ENCODE peak calls at places on chromosome 12, in nine cellular contexts. I is GM12891, X is AG09309, R is COR-L47, V is kidney tubule cell, T is HEK293T, E is renal cortical epithelial cell, W is amniotic stem cell, N is aorta. F is an unnamed sample.

GRCh38 chr12:43882578-43883178 is 46.8 kb downstream of the TMEM117 start:
- DNase-seq in I (peak; percentile 14), X (peak; percentile 35), R (peak; percentile 17), V (peak; percentile 69), T (peak; percentile 46), E (peak; percentile 59), W (peak; percentile 49), N (no peak), F (peak; percentile 38)

GRCh38 chr12:64946132-64946829 is 121.8 kb downstream of the TBC1D30 start:
- DNase-seq in I (no peak), X (no peak), R (peak; percentile 97), V (no peak), T (no peak), E (no peak), W (no peak), N (peak; percentile 53), F (no peak)

GRCh38 chr12:131007031-131007793 is 53.5 kb downstream of the ADGRD1 start:
- DNase-seq in I (no peak), X (no peak), R (no peak), V (no peak), T (no peak), E (no peak), W (no peak), N (no peak), F (no peak)

GRCh38 chr12:106090586-106091411 is 48.0 kb downstream of the NUAK1 start:
- DNase-seq in I (no peak), X (peak; percentile 77), R (no peak), V (peak; percentile 86), T (no peak), E (peak; percentile 86), W (peak; percentile 57), N (peak; percentile 85), F (no peak)

GRCh38 chr12:100332852-100333251 is 24.0 kb upstream of the SLC17A8 start:
- DNase-seq in I (no peak), X (no peak), R (no peak), V (no peak), T (no peak), E (no peak), W (no peak), N (no peak), F (no peak)

GRCh38 chr12:47805417-47805816 is 14.3 kb downstream of the HDAC7 start:
- DNase-seq in I (no peak), X (no peak), R (no peak), V (no peak), T (no peak), E (no peak), W (no peak), N (no peak), F (no peak)

GRCh38 chr12:99128246-99128645 is 483.2 kb downstream of the APAF1 start:
- DNase-seq in I (no peak), X (no peak), R (no peak), V (no peak), T (no peak), E (no peak), W (no peak), N (no peak), F (no peak)

GRCh38 chr12:1044697-1045096 is 53.7 kb downstream of the ERC1 start:
- DNase-seq in I (no peak), X (peak; percentile 17), R (no peak), V (peak; percentile 32), T (no peak), E (peak; percentile 31), W (peak; percentile 11), N (no peak), F (no peak)

GRCh38 chr12:124742111-124742510 is 121.6 kb downstream of the SCARB1 start:
- DNase-seq in I (no peak), X (no peak), R (peak; percentile 57), V (no peak), T (no peak), E (no peak), W (no peak), N (no peak), F (no peak)

GRCh38 chr12:57386187-57386720 is 44.6 kb downstream of the R3HDM2 start:
- DNase-seq in I (no peak), X (no peak), R (no peak), V (no peak), T (no peak), E (no peak), W (no peak), N (no peak), F (no peak)

GRCh38 chr12:510071-510825 is 50.5 kb downstream of the B4GALNT3 start:
- DNase-seq in I (no peak), X (no peak), R (peak; percentile 90), V (peak; percentile 73), T (no peak), E (peak; percentile 93), W (no peak), N (no peak), F (peak; percentile 82)

GRCh38 chr12:65602579-65603295 is 221.5 kb upstream of the HMGA2 start:
- DNase-seq in I (peak; percentile 5), X (peak; percentile 79), R (peak; percentile 20), V (peak; percentile 94), T (peak; percentile 80), E (peak; percentile 87), W (peak; percentile 92), N (peak; percentile 84), F (peak; percentile 3)

GRCh38 chr12:96364092-96364700 is 36.0 kb downstream of the CDK17 start:
- DNase-seq in I (no peak), X (no peak), R (no peak), V (no peak), T (no peak), E (no peak), W (no peak), N (no peak), F (no peak)

GRCh38 chr12:28089363-28089762 is 100.9 kb upstream of the CCDC91 start:
- DNase-seq in I (no peak), X (no peak), R (no peak), V (peak; percentile 20), T (no peak), E (peak; percentile 21), W (no peak), N (no peak), F (no peak)

GRCh38 chr12:65330341-65330740 is 51.9 kb downstream of the MSRB3 start:
- DNase-seq in I (no peak), X (no peak), R (no peak), V (no peak), T (no peak), E (no peak), W (no peak), N (no peak), F (no peak)

GRCh38 chr12:76810690-76811434 is 46.9 kb downstream of the ZDHHC17 start:
- DNase-seq in I (no peak), X (no peak), R (no peak), V (no peak), T (no peak), E (no peak), W (no peak), N (no peak), F (no peak)

GRCh38 chr12:3097836-3098235 is 20.7 kb downstream of the TSPAN9 start:
- DNase-seq in I (no peak), X (no peak), R (no peak), V (peak; percentile 61), T (no peak), E (peak; percentile 44), W (no peak), N (peak; percentile 60), F (no peak)

GRCh38 chr12:105369014-105369413 is 38.5 kb downstream of the C12orf75 start:
- DNase-seq in I (no peak), X (peak; percentile 56), R (no peak), V (peak; percentile 30), T (no peak), E (peak; percentile 57), W (no peak), N (no peak), F (no peak)

GRCh38 chr12:28253175-28253641 is 63.0 kb downstream of the CCDC91 start:
- DNase-seq in I (no peak), X (peak; percentile 18), R (no peak), V (no peak), T (no peak), E (no peak), W (no peak), N (no peak), F (no peak)

GRCh38 chr12:118645219-118645618 is 268.9 kb downstream of the SUDS3 start:
- DNase-seq in I (no peak), X (no peak), R (no peak), V (no peak), T (peak; percentile 10), E (no peak), W (no peak), N (no peak), F (no peak)

GRCh38 chr12:95701722-95702418 is 88.7 kb downstream of the NTN4 start:
- DNase-seq in I (no peak), X (no peak), R (no peak), V (peak; percentile 83), T (no peak), E (peak; percentile 52), W (no peak), N (no peak), F (no peak)

GRCh38 chr12:20398720-20399119 is 30.4 kb downstream of the PDE3A start:
- DNase-seq in I (no peak), X (no peak), R (no peak), V (no peak), T (no peak), E (no peak), W (no peak), N (no peak), F (no peak)

GRCh38 chr12:130436741-130437501 is 99.2 kb downstream of the PIWIL1 start:
- DNase-seq in I (no peak), X (no peak), R (no peak), V (no peak), T (no peak), E (no peak), W (no peak), N (peak; percentile 35), F (no peak)

GRCh38 chr12:19688489-19688888 is 249.2 kb downstream of the AEBP2 start:
- DNase-seq in I (no peak), X (no peak), R (no peak), V (no peak), T (no peak), E (no peak), W (no peak), N (no peak), F (no peak)